ENCODE peak calls at places on chromosomes 12 and 14, in four cellular contexts. D is heart left ventricle, M is A673, V is tibial artery. S is an unnamed sample.

GRCh38 chr14:54610051-54610977 is 43.4 kb downstream of the SAMD4A start:
- DNase-seq in D (no peak), M (no peak), V (no peak), S (no peak)

GRCh38 chr12:43795716-43796282 is 10.3 kb downstream of the TWF1 start:
- DNase-seq in M (no peak), D (no peak), V (no peak), S (no peak)

GRCh38 chr12:105850103-105850968 is 288.4 kb downstream of the NUAK1 start:
- DNase-seq in D (no peak), V (no peak), M (no peak), S (no peak)

GRCh38 chr12:60501124-60501729 is 905.4 kb downstream of the SLC16A7 start:
- DNase-seq in D (peak; percentile 16), V (no peak), M (peak; percentile 7), S (no peak)

GRCh38 chr14:38578278-38578681 is 322.4 kb upstream of the CLEC14A start:
- DNase-seq in V (no peak), D (no peak), M (peak; percentile 79), S (no peak)

GRCh38 chr14:76926521-76927251 is 100.5 kb downstream of the LRRC74A start:
- DNase-seq in D (peak; percentile 81), V (peak; percentile 77), M (peak; percentile 78), S (peak; percentile 91)

GRCh38 chr12:122880668-122881067 is 15.3 kb downstream of the VPS37B start:
- DNase-seq in V (no peak), M (peak; percentile 87), D (no peak), S (no peak)

GRCh38 chr14:32920696-32921276 is 17.9 kb upstream of the NPAS3 start:
- DNase-seq in D (no peak), V (no peak), M (no peak), S (no peak)

GRCh38 chr12:52207895-52208294 is 16.1 kb upstream of the KRT80 start:
- DNase-seq in M (peak; percentile 24), V (peak; percentile 78), D (peak; percentile 76), S (no peak)

GRCh38 chr12:102513739-102514138 is 33.4 kb upstream of the IGF1 start:
- DNase-seq in V (no peak), D (no peak), M (no peak), S (no peak)

GRCh38 chr12:66074561-66074960 is 56.0 kb downstream of the LLPH start:
- DNase-seq in M (no peak), D (no peak), V (no peak), S (no peak)

GRCh38 chr14:35331605-35332516 is 39.7 kb downstream of the PSMA6 start:
- DNase-seq in D (no peak), V (no peak), M (no peak), S (no peak)

GRCh38 chr12:96236221-96236822 is 42.1 kb downstream of the ELK3 start:
- DNase-seq in V (peak; percentile 82), M (no peak), D (no peak), S (peak; percentile 79)

GRCh38 chr12:110844551-110845395 is 2.0 kb upstream of the CCDC63 start:
- DNase-seq in D (peak; percentile 71), V (peak; percentile 68), M (peak; percentile 81), S (peak; percentile 65)

GRCh38 chr12:51323317-51323960 is 535 bp downstream of the BIN2 start:
- DNase-seq in M (no peak), D (no peak), V (no peak), S (no peak)

GRCh38 chr12:106436183-106436582 is 78.6 kb downstream of the POLR3B start:
- DNase-seq in V (no peak), M (no peak), D (no peak), S (no peak)

GRCh38 chr12:132761032-132761910 is at the start of gene ANKLE2:
- DNase-seq in M (peak; percentile 56), V (peak; percentile 80), D (peak; percentile 49), S (peak; percentile 82)

GRCh38 chr14:22847661-22848341 is 11.4 kb downstream of the MMP14 start:
- DNase-seq in V (no peak), M (no peak), D (no peak), S (no peak)

GRCh38 chr12:114342651-114343050 is 63.3 kb downstream of the TBX5 start:
- DNase-seq in M (no peak), V (no peak), D (no peak), S (no peak)

GRCh38 chr12:69330475-69331473 is 17.4 kb upstream of the LYZ start:
- DNase-seq in V (no peak), M (no peak), D (no peak), S (peak; percentile 28)

GRCh38 chr14:71266994-71267636 is 359.9 kb downstream of the PCNX1 start:
- DNase-seq in D (no peak), M (no peak), V (no peak), S (no peak)
- H3K4me1 ChIP-seq in D (no peaks in the 10 kb centered on the region), M (peaks cover 8% of the 10 kb centered on the region), V (no peaks in the 10 kb centered on the region), S (no peaks in the 10 kb centered on the region)

GRCh38 chr12:27272375-27273028 is 28.4 kb downstream of the STK38L start:
- DNase-seq in M (no peak), V (no peak), D (no peak), S (no peak)

GRCh38 chr12:27274706-27275105 is 30.6 kb downstream of the STK38L start:
- DNase-seq in M (no peak), V (no peak), D (no peak), S (no peak)

GRCh38 chr12:27273114-27273513 is 29.0 kb downstream of the STK38L start:
- DNase-seq in M (no peak), V (no peak), D (no peak), S (no peak)

GRCh38 chr12:27270148-27270547 is 26.1 kb downstream of the STK38L start:
- DNase-seq in V (no peak), M (no peak), D (no peak), S (no peak)
- H3K4me1 ChIP-seq in V (no peaks in the 10 kb centered on the region), M (no peaks in the 10 kb centered on the region), D (peaks cover 44% of the 10 kb centered on the region), S (peaks cover 3% of the 10 kb centered on the region)

DNA sequence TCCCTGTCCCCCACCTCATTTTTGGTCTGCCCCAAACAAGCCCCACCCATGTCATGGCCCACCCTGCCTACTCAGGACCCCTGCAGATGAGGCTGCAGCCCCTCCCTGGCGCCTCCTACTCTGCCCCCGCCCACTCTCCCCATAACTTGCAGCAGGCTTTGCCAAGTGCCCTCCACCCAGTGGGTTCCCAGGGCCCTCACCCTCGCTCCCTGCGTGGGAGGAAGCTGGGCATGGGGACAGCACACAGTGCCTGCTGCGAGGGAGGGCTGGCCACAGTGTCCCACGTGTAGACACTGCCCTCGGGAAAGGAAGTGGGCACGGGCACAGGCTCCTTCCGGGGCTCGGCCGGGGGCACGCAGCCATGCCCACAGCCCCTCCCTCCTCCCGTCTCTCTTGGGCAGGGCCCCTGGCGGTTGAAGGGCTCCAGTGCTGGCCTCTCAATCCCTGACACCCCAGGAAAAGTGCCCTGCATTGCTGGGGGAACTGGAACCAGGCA is 9.4 kb downstream of the AKT1 start:
- DNase-seq in D (no peak), M (no peak), V (no peak), S (peak; percentile 76)
- H3K4me1 ChIP-seq in D (peaks cover 24% of the 10 kb centered on the region), M (no peaks in the 10 kb centered on the region), V (no peaks in the 10 kb centered on the region), S (no peaks in the 10 kb centered on the region)

GRCh38 chr12:64205542-64205941 is 16.6 kb downstream of the KICS2 start:
- DNase-seq in V (no peak), M (no peak), D (no peak), S (no peak)

GRCh38 chr12:64203036-64203435 is 19.1 kb downstream of the KICS2 start:
- DNase-seq in V (no peak), D (no peak), M (no peak), S (no peak)

GRCh38 chr12:64212066-64212746 is 9.9 kb downstream of the KICS2 start:
- DNase-seq in V (no peak), D (no peak), M (no peak), S (no peak)

GRCh38 chr12:64203775-64204174 is 18.3 kb downstream of the KICS2 start:
- DNase-seq in D (no peak), V (no peak), M (no peak), S (no peak)

DNA sequence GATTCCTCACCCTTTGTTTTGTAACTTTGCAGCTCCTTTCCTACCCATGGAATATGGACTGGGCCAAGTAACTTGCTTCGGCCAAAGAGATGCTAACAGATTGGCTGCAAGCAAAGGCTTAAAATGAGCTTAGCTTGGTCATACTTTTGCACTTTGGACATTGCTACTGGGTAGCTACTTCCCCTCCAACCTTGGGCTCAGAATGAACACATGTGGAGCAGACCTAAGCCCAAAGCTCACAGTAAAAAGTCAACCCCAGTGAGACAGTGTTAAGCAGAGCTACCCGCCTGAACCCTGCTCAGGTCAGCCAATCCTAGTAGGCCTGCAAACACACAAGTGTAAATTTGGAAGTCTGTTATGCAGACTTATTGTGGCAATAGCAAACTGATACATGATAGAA is 14.6 kb downstream of the KICS2 start:
- DNase-seq in D (no peak), V (no peak), M (no peak), S (no peak)
- H3K4me1 ChIP-seq in D (no peaks in the 10 kb centered on the region), V (no peaks in the 10 kb centered on the region), M (no peaks in the 10 kb centered on the region), S (no peaks in the 10 kb centered on the region)

GRCh38 chr12:4285070-4285469 is 11.5 kb downstream of the CCND2 start:
- DNase-seq in M (no peak), D (no peak), V (no peak), S (no peak)

GRCh38 chr12:4286771-4287317 is 13.3 kb downstream of the CCND2 start:
- DNase-seq in D (no peak), M (no peak), V (no peak), S (no peak)

GRCh38 chr12:4284306-4284705 is 10.7 kb downstream of the CCND2 start:
- DNase-seq in V (no peak), M (no peak), D (no peak), S (no peak)

GRCh38 chr12:4287325-4288290 is 14.0 kb downstream of the CCND2 start:
- DNase-seq in M (no peak), D (no peak), V (no peak), S (no peak)

GRCh38 chr12:4286228-4286627 is 12.7 kb downstream of the CCND2 start:
- DNase-seq in V (no peak), D (no peak), M (no peak), S (no peak)
- H3K4me1 ChIP-seq in V (no peaks in the 10 kb centered on the region), D (peaks cover 92% of the 10 kb centered on the region), M (no peaks in the 10 kb centered on the region), S (peaks cover 9% of the 10 kb centered on the region)

GRCh38 chr12:6323340-6323994 is 13.0 kb downstream of the PLEKHG6 start:
- DNase-seq in V (no peak), M (peak; percentile 98), D (peak; percentile 77), S (no peak)

GRCh38 chr12:6322352-6322751 is 11.9 kb downstream of the PLEKHG6 start:
- DNase-seq in D (no peak), V (no peak), M (no peak), S (peak; percentile 45)

GRCh38 chr12:6321905-6322304 is 11.4 kb downstream of the PLEKHG6 start:
- DNase-seq in M (no peak), V (no peak), D (no peak), S (no peak)

GRCh38 chr12:6323995-6324711 is 13.7 kb downstream of the PLEKHG6 start:
- DNase-seq in V (no peak), D (no peak), M (no peak), S (peak; percentile 56)

GRCh38 chr12:6322969-6323339 is 12.5 kb downstream of the PLEKHG6 start:
- DNase-seq in M (no peak), D (no peak), V (no peak), S (no peak)
- H3K4me1 ChIP-seq in M (peaks cover 28% of the 10 kb centered on the region), D (peaks cover 63% of the 10 kb centered on the region), V (no peaks in the 10 kb centered on the region), S (peaks cover 14% of the 10 kb centered on the region)